ENCODE peak calls at places on chromosomes 2 and 18, in six cellular contexts. L is HT-29; F is stimulated activated CD4-positive, alpha-beta T cell treated with anti-CD3 and anti-CD28 coated beads, Interleukin-2, amount 100 ng/mL, for 24 hours; I is neural progenitor cell; Q is Kasumi-1; G is T-helper 1 cell. R is an unnamed sample.

GRCh38 chr2:222861411-222862067 is 703 bp downstream of the ACSL3 start:
- DNase-seq in L (peak), I (no peak), F (peak), G (peak), Q (no peak), R (peak)

GRCh38 chr2:231191896-231192872 is 6.2 kb upstream of the ARMC9 start:
- DNase-seq in Q (peak), L (peak), G (no peak), F (no peak), I (peak), R (no peak)

GRCh38 chr2:23453936-23454460 is 69.0 kb downstream of the KLHL29 start:
- DNase-seq in F (no peak), G (no peak), L (no peak), I (peak), Q (no peak), R (no peak)

GRCh38 chr2:26607698-26608097 is 33.5 kb downstream of the CIB4 start:
- DNase-seq in F (no peak), L (no peak), I (no peak), Q (no peak), G (no peak), R (no peak)

GRCh38 chr2:112305132-112305531 is 29.7 kb downstream of the ZC3H6 start:
- DNase-seq in L (no peak), G (no peak), I (no peak), F (no peak), Q (no peak), R (no peak)

GRCh38 chr2:70766357-70767093 is 1.5 kb downstream of the ADD2 start:
- DNase-seq in Q (no peak), I (no peak), L (no peak), G (no peak), F (no peak), R (no peak)

GRCh38 chr2:117058366-117058765 is 756.1 kb upstream of the DDX18 start:
- DNase-seq in L (no peak), G (no peak), I (no peak), F (no peak), Q (peak), R (no peak)

GRCh38 chr2:66700181-66700686 is 265.3 kb downstream of the MEIS1 start:
- DNase-seq in F (no peak), L (peak), I (peak), G (no peak), Q (no peak), R (no peak)

GRCh38 chr2:6654279-6654678 is 211.4 kb downstream of the CMPK2 start:
- DNase-seq in Q (no peak), L (peak), F (no peak), G (no peak), I (no peak), R (no peak)

GRCh38 chr2:98869272-98869641 is 66.8 kb downstream of the CRACDL start:
- DNase-seq in F (no peak), Q (no peak), I (no peak), G (no peak), L (peak), R (no peak)

GRCh38 chr2:116754371-116755101 is 1060.0 kb upstream of the DDX18 start:
- DNase-seq in Q (no peak), I (peak), L (no peak), F (no peak), G (no peak), R (no peak)

GRCh38 chr18:68489018-68489792 is 225.7 kb downstream of the TMX3 start:
- DNase-seq in L (no peak), I (peak), G (no peak), F (no peak), Q (no peak), R (no peak)

GRCh38 chr2:16312771-16313170 is 352.9 kb downstream of the CYRIA start:
- DNase-seq in G (no peak), Q (no peak), F (no peak), L (no peak), I (no peak), R (no peak)

GRCh38 chr2:221655279-221655678 is 83.2 kb upstream of the EPHA4 start:
- DNase-seq in G (no peak), Q (no peak), I (no peak), F (no peak), L (no peak), R (no peak)

GRCh38 chr2:240143276-240143675 is 2.8 kb upstream of the OTOS start:
- DNase-seq in F (no peak), L (no peak), Q (no peak), G (no peak), I (no peak), R (no peak)

GRCh38 chr2:232611559-232612218 is 21.7 kb upstream of the EFHD1 start:
- DNase-seq in G (peak), F (peak), Q (peak), L (peak), I (peak), R (peak)

GRCh38 chr2:229081411-229081810 is 189.7 kb downstream of the PID1 start:
- DNase-seq in Q (peak), G (no peak), F (no peak), I (no peak), L (no peak), R (no peak)

GRCh38 chr2:105090091-105090490 is 52.2 kb downstream of the MRPS9 start:
- DNase-seq in L (no peak), I (no peak), Q (no peak), F (no peak), G (no peak), R (no peak)

GRCh38 chr2:236663267-236663666 is 93.6 kb downstream of the ACKR3 start:
- DNase-seq in F (no peak), I (no peak), G (no peak), Q (no peak), L (no peak), R (no peak)

GRCh38 chr2:190482441-190482840 is 52.1 kb downstream of the NEMP2 start:
- DNase-seq in L (no peak), F (no peak), Q (no peak), I (no peak), G (no peak), R (no peak)

GRCh38 chr2:176527141-176527901 is 258.1 kb downstream of the MTX2 start:
- DNase-seq in F (no peak), I (no peak), Q (no peak), L (no peak), G (no peak), R (no peak)

GRCh38 chr2:174120346-174120745 is 128.0 kb downstream of the OLA1 start:
- DNase-seq in G (peak), F (peak), I (no peak), L (peak), Q (no peak), R (no peak)

GRCh38 chr2:24258718-24259117 is 83.9 kb downstream of the FAM228A start:
- DNase-seq in L (no peak), Q (no peak), G (no peak), F (no peak), I (no peak), R (no peak)

GRCh38 chr18:5420909-5421308 is 122.9 kb downstream of the EPB41L3 start:
- DNase-seq in G (no peak), I (no peak), Q (no peak), L (no peak), F (no peak), R (no peak)

GRCh38 chr18:4204151-4204720 is 250.9 kb downstream of the DLGAP1 start:
- DNase-seq in I (no peak), Q (no peak), G (no peak), L (no peak), F (no peak), R (no peak)

GRCh38 chr2:124501575-124502152 is 476.6 kb downstream of the CNTNAP5 start:
- DNase-seq in I (no peak), L (no peak), F (no peak), G (no peak), Q (no peak), R (no peak)

GRCh38 chr2:101047075-101047766 is 45.1 kb downstream of the RPL31 start:
- DNase-seq in F (no peak), I (no peak), L (peak), G (no peak), Q (no peak), R (no peak)

GRCh38 chr2:98463551-98463971 is 18.9 kb downstream of the INPP4A start:
- DNase-seq in L (no peak), G (no peak), Q (no peak), F (no peak), I (no peak), R (no peak)

GRCh38 chr2:99648115-99648850 is 158.5 kb upstream of the REV1 start:
- DNase-seq in G (no peak), Q (no peak), F (no peak), I (no peak), L (no peak), R (no peak)

GRCh38 chr2:69202323-69202722 is 184.7 kb downstream of the GFPT1 start:
- DNase-seq in G (no peak), L (no peak), I (no peak), F (no peak), Q (no peak), R (no peak)

GRCh38 chr2:160339726-160340125 is 139.7 kb upstream of the ITGB6 start:
- DNase-seq in L (no peak), F (no peak), Q (no peak), I (no peak), G (no peak), R (no peak)

GRCh38 chr2:220966636-220967035 is 605.5 kb downstream of the EPHA4 start:
- DNase-seq in F (no peak), L (no peak), Q (no peak), G (no peak), I (no peak), R (no peak)

GRCh38 chr2:39535606-39536185 is 98.6 kb upstream of the MAP4K3 start:
- DNase-seq in Q (no peak), I (no peak), F (no peak), L (no peak), G (no peak), R (no peak)

GRCh38 chr2:101558740-101559508 is 84.0 kb upstream of the RFX8 start:
- DNase-seq in Q (no peak), G (no peak), I (no peak), L (no peak), F (no peak), R (no peak)

GRCh38 chr18:5052491-5052890 is 144.6 kb downstream of the AKAIN1 start:
- DNase-seq in Q (no peak), F (no peak), G (no peak), L (no peak), I (no peak), R (no peak)

GRCh38 chr2:25405871-25406270 is 64.1 kb upstream of the DNMT3A start:
- DNase-seq in F (no peak), I (no peak), G (no peak), L (no peak), Q (no peak), R (no peak)

GRCh38 chr2:189782221-189782671 is 1.9 kb downstream of the ORMDL1 start:
- DNase-seq in Q (no peak), G (peak), L (no peak), I (no peak), F (no peak), R (no peak)

GRCh38 chr2:150938586-150938985 is 323.1 kb downstream of the RBM43 start:
- DNase-seq in I (no peak), G (no peak), F (no peak), Q (no peak), L (peak), R (no peak)

GRCh38 chr18:4399929-4400328 is 55.2 kb downstream of the DLGAP1 start:
- DNase-seq in G (no peak), F (no peak), I (no peak), L (no peak), Q (no peak), R (no peak)